ENCODE peak calls at places on chromosomes 5 and 9, in five cellular contexts. S is uterus, G is heart right ventricle, P is HCT116, J is fibroblast of mammary gland. Z is an unnamed sample.

GRCh38 chr9:6677803-6678202 is 32.3 kb upstream of the GLDC start:
- DNase-seq in J (no peak), S (no peak), P (no peak), G (no peak), Z (no peak)

GRCh38 chr5:43281840-43282658 is 31.2 kb downstream of the HMGCS1 start:
- DNase-seq in G (no peak), S (no peak), P (no peak), J (peak), Z (no peak)

GRCh38 chr5:56354836-56355235 is 121.7 kb upstream of the ANKRD55 start:
- DNase-seq in G (no peak), P (no peak), S (no peak), J (no peak), Z (no peak)

GRCh38 chr9:135949666-135950134 is 11.5 kb downstream of the UBAC1 start:
- DNase-seq in P (no peak), S (no peak), J (no peak), G (no peak), Z (no peak)

GRCh38 chr5:38720691-38721361 is 125.0 kb upstream of the OSMR start:
- DNase-seq in S (no peak), J (no peak), P (no peak), G (no peak), Z (no peak)

GRCh38 chr5:43400082-43400481 is 12.1 kb downstream of the CCL28 start:
- DNase-seq in G (no peak), P (no peak), J (peak), S (no peak), Z (no peak)

GRCh38 chr9:131758972-131759647 is 19.2 kb upstream of the RAPGEF1 start:
- DNase-seq in J (peak), G (no peak), P (no peak), S (no peak), Z (no peak)

GRCh38 chr9:124776952-124777645 is at the start of gene OLFML2A:
- DNase-seq in P (no peak), J (peak), G (peak), S (peak), Z (no peak)

GRCh38 chr5:123036391-123037103 is at the start of gene PPIC:
- DNase-seq in S (peak), J (peak), G (peak), P (peak), Z (peak)

GRCh38 chr9:38428062-38428461 is 3.8 kb upstream of the IGFBPL1 start:
- DNase-seq in G (no peak), J (no peak), S (no peak), P (no peak), Z (no peak)

GRCh38 chr9:114005371-114006154 is 72.5 kb downstream of the AMBP start:
- DNase-seq in J (no peak), S (no peak), G (no peak), P (no peak), Z (no peak)

GRCh38 chr5:59716029-59716428 is 177.5 kb downstream of the PDE4D start:
- DNase-seq in S (no peak), P (no peak), J (peak), G (no peak), Z (no peak)

GRCh38 chr5:176735383-176736265 is 74.7 kb upstream of the UNC5A start:
- DNase-seq in P (no peak), S (peak), J (no peak), G (no peak), Z (peak)

GRCh38 chr5:154714271-154714986 is 40.7 kb upstream of the LARP1 start:
- DNase-seq in J (no peak), P (no peak), S (no peak), G (no peak), Z (no peak)

GRCh38 chr9:2043881-2044462 is 28.8 kb downstream of the SMARCA2 start:
- DNase-seq in J (no peak), G (no peak), P (no peak), S (no peak), Z (no peak)

GRCh38 chr5:27708579-27708978 is 670.2 kb upstream of the CDH9 start:
- DNase-seq in S (no peak), J (peak), G (no peak), P (no peak), Z (no peak)

GRCh38 chr5:138762110-138762509 is 8.9 kb downstream of the CTNNA1 start:
- DNase-seq in G (no peak), S (no peak), P (no peak), J (no peak), Z (no peak)

GRCh38 chr9:3479516-3480352 is 46.1 kb downstream of the RFX3 start:
- DNase-seq in S (no peak), P (no peak), G (no peak), J (no peak), Z (no peak)

GRCh38 chr9:110189001-110189400 is 19.0 kb downstream of the C9orf152 start:
- DNase-seq in J (no peak), P (no peak), G (no peak), S (peak), Z (no peak)

GRCh38 chr5:12358371-12359090 is 454.3 kb upstream of the CTNND2 start:
- DNase-seq in P (no peak), G (no peak), S (no peak), J (no peak), Z (no peak)

GRCh38 chr5:110865400-110866094 is 126.7 kb downstream of the SLC25A46 start:
- DNase-seq in J (peak), P (peak), S (no peak), G (no peak), Z (no peak)

GRCh38 chr9:82418334-82418733 is 429.8 kb downstream of the SPATA31D1 start:
- DNase-seq in P (no peak), S (no peak), J (no peak), G (no peak), Z (no peak)

GRCh38 chr9:98807811-98808195 is 333 bp downstream of the GALNT12 start:
- DNase-seq in S (no peak), G (no peak), P (no peak), J (no peak), Z (no peak)

GRCh38 chr9:117365438-117365837 is 49.4 kb downstream of the ASTN2 start:
- DNase-seq in J (no peak), S (no peak), G (no peak), P (no peak), Z (no peak)

GRCh38 chr5:135024956-135025729 is 8.9 kb downstream of the PITX1 start:
- DNase-seq in P (peak), S (no peak), G (no peak), J (no peak), Z (no peak)

GRCh38 chr5:79235578-79236363 is at the start of gene JMY:
- DNase-seq in G (peak), S (peak), P (peak), J (peak), Z (peak)

GRCh38 chr9:26292943-26293342 is 599.7 kb downstream of the CAAP1 start:
- DNase-seq in J (peak), P (no peak), G (no peak), S (no peak), Z (no peak)

GRCh38 chr9:128191406-128192046 is at the start of gene CIZ1:
- DNase-seq in G (peak), J (peak), P (peak), S (peak), Z (peak)
- TF ChIP-seq CTCF in G (peak), J (peak), P (peak), S (peak), Z (peak)

DNA sequence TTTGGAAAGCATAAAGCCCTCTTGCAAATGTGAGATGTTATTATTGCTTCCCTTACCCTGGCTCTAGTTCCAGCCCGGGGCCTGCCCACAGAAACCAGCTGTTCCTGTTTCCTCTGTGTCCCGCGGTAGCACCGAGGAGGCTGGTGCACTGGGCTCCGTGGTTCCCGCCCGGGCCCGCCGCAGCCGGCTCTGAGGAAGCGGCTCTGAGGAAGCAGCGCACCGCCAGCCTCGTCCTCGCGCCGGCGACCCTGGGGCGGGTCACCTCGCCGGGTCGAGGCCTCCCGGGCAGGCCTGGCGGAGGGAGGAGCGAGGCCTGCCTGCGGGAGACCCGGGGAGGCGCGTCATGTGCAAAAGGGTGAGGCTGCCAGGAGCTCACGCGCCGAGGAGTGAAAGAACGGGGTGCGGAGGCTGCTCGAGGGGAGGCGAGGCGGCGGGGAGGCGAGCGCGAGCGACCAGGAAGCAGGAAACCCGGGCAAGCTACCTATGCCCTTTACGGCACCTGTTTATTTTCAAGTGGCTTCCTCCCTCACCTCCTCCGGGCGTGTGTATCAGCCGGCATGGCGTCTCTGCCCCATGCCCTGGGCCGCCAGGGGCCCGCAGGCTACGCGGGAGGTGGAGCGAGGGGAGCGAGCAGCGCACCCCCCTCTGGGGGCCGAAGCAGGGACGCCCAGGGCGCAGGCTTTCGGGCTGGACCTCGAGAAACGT is 61.3 kb upstream of the MEGF10 start:
- DNase-seq in S (peak), J (peak), G (peak), P (no peak), Z (peak)
- TF ChIP-seq CTCF in S (no peak), J (no peak), G (no peak), P (no peak), Z (no peak)

DNA sequence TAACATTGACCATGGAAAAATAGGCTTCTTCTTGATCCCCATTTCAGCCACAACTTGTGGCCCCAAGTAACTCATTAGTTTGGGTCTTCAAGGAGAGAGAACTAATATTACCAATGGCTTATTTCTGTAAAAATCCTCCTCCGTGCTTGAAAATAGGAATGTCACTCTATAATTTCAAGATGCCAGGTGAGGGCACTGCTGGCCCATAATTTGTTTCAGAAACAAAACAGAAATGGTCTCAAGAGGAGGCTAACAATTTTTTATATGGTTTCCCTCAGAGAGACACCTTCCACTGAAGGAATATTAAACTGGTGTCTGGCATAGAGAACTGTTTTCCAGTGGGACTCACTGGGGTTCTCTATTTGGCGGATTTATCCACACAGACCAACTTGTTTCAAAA is 437.0 kb upstream of the TRPC7 start:
- DNase-seq in J (peak), S (no peak), G (no peak), P (no peak), Z (no peak)
- TF ChIP-seq CTCF in J (peak), S (peak), G (no peak), P (peak), Z (no peak)

GRCh38 chr9:133342083-133342406 is 5.9 kb downstream of the MED22 start:
- DNase-seq in G (no peak), P (no peak), J (no peak), S (no peak), Z (no peak)
- TF ChIP-seq CTCF in G (no peak), P (peak), J (no peak), S (no peak), Z (no peak)